ENCODE peak calls at places on chromosomes 16 and 17, in nine cellular contexts. O, P, D, S, K, C, N, Q and M are unnamed samples.

GRCh38 chr17:80844418-80844990 is 147.1 kb upstream of the CHMP6 start:
- DNase-seq in O (no peak), P (no peak), D (no peak), S (no peak), K (no peak), C (no peak), N (no peak), Q (no peak), M (no peak)

GRCh38 chr17:74953129-74953687 is 17.5 kb downstream of the OTOP3 start:
- DNase-seq in O (peak), P (no peak), D (no peak), S (peak), K (no peak), C (no peak), N (no peak), Q (no peak), M (no peak)

GRCh38 chr16:715448-716249 is 731 bp downstream of the METRN start:
- DNase-seq in O (no peak), P (peak), D (no peak), S (no peak), K (no peak), C (no peak), N (no peak), Q (peak), M (no peak)

GRCh38 chr16:29835926-29836325 is 15.7 kb downstream of the MVP start:
- DNase-seq in O (no peak), P (no peak), D (no peak), S (no peak), K (no peak), C (no peak), N (no peak), Q (no peak), M (no peak)

GRCh38 chr16:75309899-75310430 is 58.5 kb upstream of the BCAR1 start:
- DNase-seq in O (peak), P (no peak), D (no peak), S (no peak), K (no peak), C (no peak), N (no peak), Q (no peak), M (no peak)

GRCh38 chr17:77214743-77215142 is 74.0 kb downstream of the SEC14L1 start:
- DNase-seq in O (peak), P (peak), D (no peak), S (no peak), K (peak), C (no peak), N (peak), Q (peak), M (no peak)

GRCh38 chr16:77298638-77299360 is 99.6 kb downstream of the SYCE1L start:
- DNase-seq in O (no peak), P (no peak), D (no peak), S (no peak), K (peak), C (no peak), N (peak), Q (no peak), M (no peak)

GRCh38 chr16:76428858-76429257 is 151.7 kb downstream of the CNTNAP4 start:
- DNase-seq in O (peak), P (no peak), D (no peak), S (no peak), K (no peak), C (no peak), N (no peak), Q (no peak), M (no peak)

GRCh38 chr17:37829446-37830142 is 84.7 kb upstream of the HNF1B start:
- DNase-seq in O (no peak), P (no peak), D (no peak), S (no peak), K (no peak), C (no peak), N (no peak), Q (no peak), M (no peak)

GRCh38 chr16:88453621-88454314 is 688 bp downstream of the ZFPM1 start:
- DNase-seq in O (peak), P (no peak), D (no peak), S (peak), K (no peak), C (no peak), N (no peak), Q (peak), M (no peak)

GRCh38 chr17:50103941-50104340 is 8.8 kb downstream of the PDK2 start:
- DNase-seq in O (no peak), P (no peak), D (no peak), S (no peak), K (no peak), C (no peak), N (no peak), Q (no peak), M (no peak)